ENCODE peak calls at places on chromosomes 11 and 22, in seven cellular contexts. G is epithelial cell of proximal tubule; F is GM06990; Y is mammary epithelial cell; V is A549; R is CD8-positive, alpha-beta memory T cell; N is AG10803. U is an unnamed sample.
A peak's percentile ranks its signal among the peaks of the same experiment; 100 is the strongest.

GRCh38 chr11:65298655-65299179 is 15.9 kb upstream of the CDC42EP2 start:
- DNase-seq in V (no peak), F (no peak), N (peak; percentile 92), G (no peak), R (no peak), Y (no peak), U (no peak)

GRCh38 chr22:48808038-48808960 is 1019.4 kb downstream of the BRD1 start:
- DNase-seq in V (no peak), F (no peak), Y (no peak), R (no peak), G (no peak), N (no peak), U (no peak)

GRCh38 chr11:48096588-48097525 is 116.5 kb downstream of the PTPRJ start:
- DNase-seq in F (no peak), V (no peak), Y (peak; percentile 64), R (no peak), N (no peak), G (no peak), U (no peak)

GRCh38 chr11:127629200-127629599 is 628.6 kb upstream of the KIRREL3 start:
- DNase-seq in N (no peak), G (no peak), F (no peak), V (no peak), R (no peak), Y (no peak), U (no peak)

GRCh38 chr11:110069158-110069737 is 23.9 kb upstream of the ZC3H12C start:
- DNase-seq in N (peak; percentile 66), F (no peak), R (no peak), V (no peak), Y (peak; percentile 93), G (no peak), U (no peak)

GRCh38 chr11:9004310-9004945 is 627 bp upstream of the NRIP3 start:
- DNase-seq in F (no peak), R (peak; percentile 50), G (no peak), V (no peak), N (no peak), Y (no peak), U (peak; percentile 33)

GRCh38 chr11:8870461-8871282 is 40.3 kb upstream of the AKIP1 start:
- DNase-seq in V (peak; percentile 58), N (peak; percentile 74), R (no peak), G (no peak), F (peak; percentile 26), Y (peak; percentile 74), U (no peak)

GRCh38 chr11:15347969-15348734 is 233.4 kb downstream of the INSC start:
- DNase-seq in G (no peak), R (no peak), F (no peak), Y (no peak), N (no peak), V (no peak), U (no peak)

GRCh38 chr11:9823887-9824385 is 160.1 kb downstream of the SWAP70 start:
- DNase-seq in F (no peak), V (no peak), R (no peak), Y (peak; percentile 15), G (no peak), N (no peak), U (no peak)

GRCh38 chr11:110130642-110131238 is 37.5 kb downstream of the ZC3H12C start:
- DNase-seq in R (no peak), F (no peak), N (no peak), G (no peak), Y (peak; percentile 88), V (no peak), U (no peak)

GRCh38 chr11:106996691-106997090 is 21.6 kb downstream of the GUCY1A2 start:
- DNase-seq in F (no peak), G (no peak), Y (no peak), N (no peak), R (no peak), V (no peak), U (no peak)

GRCh38 chr11:73995731-73996130 is 13.1 kb upstream of the UCP2 start:
- DNase-seq in F (no peak), N (no peak), Y (no peak), G (no peak), R (peak; percentile 72), V (no peak), U (peak; percentile 90)

GRCh38 chr22:49779226-49779625 is 48.4 kb downstream of the BRD1 start:
- DNase-seq in Y (no peak), R (no peak), V (no peak), F (no peak), G (no peak), N (no peak), U (no peak)

GRCh38 chr11:115284766-115285165 is 219.4 kb downstream of the CADM1 start:
- DNase-seq in Y (no peak), R (no peak), F (no peak), G (peak; percentile 40), V (no peak), N (no peak), U (no peak)

GRCh38 chr22:44085743-44086741 is 61.9 kb downstream of the PARVB start:
- DNase-seq in G (peak; percentile 48), R (no peak), Y (peak; percentile 69), V (peak; percentile 57), F (peak; percentile 34), N (peak; percentile 69), U (no peak)

GRCh38 chr11:79196950-79197349 is 243.9 kb downstream of the TENM4 start:
- DNase-seq in N (no peak), F (no peak), G (no peak), V (no peak), Y (peak; percentile 88), R (no peak), U (no peak)

GRCh38 chr22:36180038-36180880 is 19.7 kb upstream of the APOL3 start:
- DNase-seq in R (peak; percentile 90), G (no peak), Y (peak; percentile 35), V (peak; percentile 55), N (peak; percentile 61), F (no peak), U (peak; percentile 74)

DNA sequence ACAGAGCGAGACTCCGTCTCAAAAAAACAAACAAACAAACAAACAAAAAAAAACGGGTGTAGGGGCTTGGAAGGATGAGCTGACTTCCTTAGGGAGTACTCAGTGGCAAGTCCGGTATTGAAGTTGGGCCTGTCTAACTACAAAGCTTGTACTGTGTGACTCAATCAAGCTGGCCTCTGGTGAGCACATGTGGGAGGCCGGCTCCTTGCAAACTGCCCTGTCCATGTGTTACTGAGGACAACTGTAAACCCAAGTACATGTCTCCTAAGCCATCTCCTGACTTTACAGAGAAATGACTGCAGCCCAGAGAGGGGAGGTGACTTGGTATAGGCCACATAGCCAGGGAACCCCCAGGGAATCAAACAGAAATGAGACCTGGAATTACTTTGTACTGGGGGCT is 11.6 kb downstream of the RIBC2 start:
- DNase-seq in V (no peak), Y (no peak), G (no peak), R (no peak), F (no peak), N (peak; percentile 69), U (no peak)
- H3K4me3 ChIP-seq in V (no peak overlapping the region), Y (no peak overlapping the region), G (no peak overlapping the region), R (no peak overlapping the region), F (no peak overlapping the region), N (no peak overlapping the region), U (no peak overlapping the region)

DNA sequence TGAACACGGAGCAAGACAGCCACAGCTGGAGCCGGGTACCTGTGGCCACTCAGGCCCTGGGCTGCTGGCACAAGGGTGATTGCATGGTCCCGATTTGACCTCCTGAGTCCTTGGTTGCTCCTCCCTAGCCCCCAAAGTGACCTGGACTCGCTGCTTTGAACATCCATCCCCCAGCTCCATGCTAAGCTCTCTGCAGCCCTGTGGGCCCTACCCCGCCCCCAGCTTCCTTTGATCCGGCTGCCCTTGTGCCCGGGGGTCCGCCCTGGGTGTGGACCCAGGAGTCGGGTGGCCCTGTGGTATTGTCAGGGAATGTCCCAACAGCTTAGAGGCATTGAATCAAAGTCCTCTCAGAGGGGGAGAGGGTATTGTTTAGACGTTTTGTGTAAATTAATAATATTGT is 20.5 kb downstream of the GRIK4 start:
- DNase-seq in Y (no peak), R (no peak), F (no peak), G (no peak), V (no peak), N (no peak), U (no peak)
- H3K4me3 ChIP-seq in Y (no peak overlapping the region), R (no peak overlapping the region), F (no peak overlapping the region), G (no peak overlapping the region), V (no peak overlapping the region), N (peak overlapping the region; percentile 39), U (no peak overlapping the region)

GRCh38 chr11:64185323-64186204 is at the start of gene STIP1:
- DNase-seq in G (peak; percentile 100), V (peak; percentile 99), R (peak; percentile 99), F (peak; percentile 98), N (peak; percentile 100), Y (peak; percentile 100), U (peak; percentile 87)

GRCh38 chr11:64186205-64187165 is 514 bp downstream of the STIP1 start:
- DNase-seq in G (no peak), N (no peak), R (peak; percentile 54), V (no peak), F (no peak), Y (peak; percentile 17), U (no peak)

GRCh38 chr11:64180871-64181270 is 5.1 kb upstream of the STIP1 start:
- DNase-seq in V (no peak), G (no peak), N (no peak), F (no peak), R (no peak), Y (no peak), U (no peak)

GRCh38 chr11:64181506-64182411 is 4.2 kb upstream of the STIP1 start:
- DNase-seq in F (peak; percentile 61), V (peak; percentile 87), Y (peak; percentile 66), R (no peak), N (peak; percentile 88), G (no peak), U (peak; percentile 58)

DNA sequence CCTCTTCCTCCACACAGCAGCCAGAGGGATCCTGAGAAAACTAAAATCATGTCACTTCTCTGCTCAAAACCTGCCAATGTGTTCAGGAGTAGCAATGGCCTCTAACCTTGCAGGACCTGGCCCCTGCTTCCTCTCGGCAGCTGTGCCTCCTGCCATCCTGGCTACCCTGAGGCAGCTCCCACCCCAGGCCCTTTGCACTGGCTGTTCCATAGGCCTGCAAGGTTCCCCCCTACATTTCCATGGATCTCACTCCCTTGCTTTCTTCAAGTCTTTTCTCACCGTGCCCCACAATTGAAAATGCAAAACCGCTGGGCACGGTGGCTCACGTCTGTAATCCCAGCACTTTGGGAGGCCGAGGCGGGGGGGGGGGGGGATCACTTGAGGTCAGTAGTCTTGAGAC is 2.1 kb upstream of the STIP1 start:
- DNase-seq in G (no peak), V (no peak), F (no peak), R (no peak), N (no peak), Y (no peak), U (no peak)
- H3K4me3 ChIP-seq in G (no peak overlapping the region), V (no peak overlapping the region), F (no peak overlapping the region), R (no peak overlapping the region), N (no peak overlapping the region), Y (no peak overlapping the region), U (no peak overlapping the region)

DNA sequence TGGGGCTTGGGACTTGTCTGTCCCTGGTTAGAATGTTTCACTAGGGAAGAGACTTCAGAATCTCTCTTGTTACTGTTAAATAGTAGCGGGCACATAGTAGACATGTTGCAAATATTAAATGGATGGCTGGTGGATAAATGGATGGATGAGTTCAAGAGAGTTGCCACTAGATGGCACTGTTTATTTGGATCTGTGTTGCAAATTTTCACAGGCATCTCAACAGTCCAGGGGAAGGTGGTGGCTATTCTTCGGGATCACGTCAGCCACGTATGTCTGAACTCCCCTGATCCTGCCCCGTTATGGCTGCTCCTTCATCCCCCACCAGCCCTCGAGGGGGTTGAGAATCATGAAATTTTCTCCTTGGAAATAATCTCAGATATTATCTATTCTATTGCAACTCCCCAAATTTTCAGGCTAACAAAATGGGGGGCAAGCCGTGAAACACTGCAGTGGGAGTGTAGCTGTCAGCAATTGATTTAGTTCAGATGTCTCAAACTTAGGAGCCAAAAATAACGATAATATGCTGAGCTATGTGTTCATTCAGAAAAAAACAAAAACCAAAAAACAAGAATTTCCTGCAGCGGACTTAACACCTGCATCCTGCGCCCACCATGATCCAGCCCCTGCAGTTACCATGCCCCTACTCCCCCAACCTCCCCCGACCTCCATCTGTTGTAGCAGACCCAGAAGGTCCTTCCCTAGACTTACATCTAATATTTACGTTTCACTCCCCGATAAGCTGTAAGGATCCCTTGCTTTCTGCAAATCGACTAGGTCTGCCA is 29.1 kb upstream of the BIRC3 start:
- DNase-seq in Y (peak; percentile 70), V (peak; percentile 66), R (peak; percentile 60), N (peak; percentile 78), G (no peak), F (peak; percentile 37), U (peak; percentile 68)
- H3K4me3 ChIP-seq in Y (no peak overlapping the region), V (no peak overlapping the region), R (no peak overlapping the region), N (peak overlapping the region; percentile 31), G (no peak overlapping the region), F (no peak overlapping the region), U (no peak overlapping the region)